ENCODE peak calls at places on chromosomes 12 and 14, in ten cellular contexts. W, D, C, X, O, H, G, U, A and Q are unnamed samples.

GRCh38 chr12:23895792-23896218 is 53.7 kb downstream of the SOX5 start:
- DNase-seq in C (no peak), A (no peak), X (no peak), H (no peak), O (no peak), W (no peak), D (no peak), U (no peak), G (no peak), Q (no peak)

GRCh38 chr12:57868870-57869609 is 22.5 kb upstream of the CTDSP2 start:
- DNase-seq in C (no peak), D (no peak), X (no peak), H (no peak), U (no peak), O (no peak), W (no peak), A (no peak), G (no peak), Q (no peak)

GRCh38 chr12:130796985-130797686 is 41.9 kb downstream of the STX2 start:
- DNase-seq in D (no peak), X (no peak), W (no peak), H (peak; percentile 7), G (no peak), C (no peak), O (no peak), A (no peak), U (no peak), Q (no peak)

GRCh38 chr12:71107976-71108749 is 49.6 kb downstream of the TSPAN8 start:
- DNase-seq in H (no peak), O (no peak), G (no peak), A (no peak), X (no peak), W (no peak), D (no peak), U (no peak), C (no peak), Q (no peak)

GRCh38 chr12:96015672-96016071 is 19.5 kb upstream of the HAL start:
- DNase-seq in G (peak; percentile 45), H (no peak), C (peak; percentile 19), O (no peak), A (no peak), X (peak; percentile 62), W (no peak), U (no peak), D (peak; percentile 25), Q (no peak)

GRCh38 chr12:46401703-46402102 is 29.1 kb upstream of the SLC38A2 start:
- DNase-seq in U (no peak), W (no peak), G (no peak), H (no peak), A (no peak), X (no peak), O (no peak), C (no peak), D (no peak), Q (no peak)

GRCh38 chr14:23569443-23570151 is 2.0 kb upstream of the AP1G2 start:
- DNase-seq in A (no peak), H (no peak), W (no peak), U (no peak), C (no peak), X (peak; percentile 52), D (peak; percentile 49), G (peak; percentile 28), O (no peak), Q (no peak)

GRCh38 chr12:52969828-52970569 is 21.1 kb downstream of the KRT18 start:
- DNase-seq in U (no peak), D (no peak), G (no peak), A (no peak), H (no peak), X (peak; percentile 96), O (no peak), C (peak; percentile 53), W (no peak), Q (no peak)

GRCh38 chr12:53643232-53643992 is 17.2 kb upstream of the ATF7 start:
- DNase-seq in H (no peak), G (no peak), U (no peak), D (no peak), W (no peak), A (no peak), O (no peak), X (no peak), C (no peak), Q (no peak)

GRCh38 chr12:19035552-19035951 is 94.0 kb upstream of the PLEKHA5 start:
- DNase-seq in H (no peak), U (no peak), O (no peak), D (no peak), A (no peak), C (no peak), W (no peak), G (no peak), X (no peak), Q (no peak)

GRCh38 chr12:105822131-105823103 is 316.3 kb downstream of the NUAK1 start:
- DNase-seq in U (no peak), D (no peak), C (no peak), H (no peak), W (no peak), G (no peak), X (no peak), A (no peak), O (no peak), Q (no peak)

GRCh38 chr12:50380761-50381325 is 15.6 kb downstream of the FAM186A start:
- DNase-seq in D (no peak), H (no peak), U (no peak), C (no peak), A (no peak), O (no peak), X (no peak), W (no peak), G (no peak), Q (no peak)

GRCh38 chr14:83974647-83975163 is 1555.2 kb upstream of the FLRT2 start:
- DNase-seq in X (no peak), H (no peak), U (no peak), O (no peak), D (no peak), A (no peak), G (no peak), W (no peak), C (no peak), Q (no peak)

GRCh38 chr14:50607181-50607580 is 47.2 kb downstream of the ATL1 start:
- DNase-seq in C (no peak), G (no peak), H (no peak), X (no peak), W (no peak), U (no peak), D (no peak), O (no peak), A (no peak), Q (no peak)

GRCh38 chr14:100142073-100143040 is 17.1 kb downstream of the DEGS2 start:
- DNase-seq in X (no peak), O (no peak), W (no peak), A (no peak), D (no peak), G (no peak), U (no peak), C (no peak), H (no peak), Q (no peak)

GRCh38 chr12:93108958-93109357 is 179.9 kb upstream of the EEA1 start:
- DNase-seq in G (no peak), D (no peak), O (no peak), C (no peak), X (no peak), H (no peak), W (no peak), A (no peak), U (no peak), Q (no peak)

GRCh38 chr14:26175659-26176058 is 422.2 kb downstream of the NOVA1 start:
- DNase-seq in O (no peak), H (no peak), U (no peak), W (no peak), C (no peak), X (no peak), G (no peak), D (no peak), A (no peak), Q (no peak)

GRCh38 chr12:32662665-32663064 is 16.4 kb upstream of the DNM1L start:
- DNase-seq in C (no peak), X (no peak), A (no peak), U (no peak), H (no peak), G (no peak), O (no peak), W (no peak), D (no peak), Q (no peak)

GRCh38 chr14:23881292-23881691 is 72.3 kb upstream of the DHRS4 start:
- DNase-seq in C (no peak), H (no peak), D (no peak), W (no peak), G (no peak), A (no peak), O (no peak), U (no peak), X (no peak), Q (no peak)

GRCh38 chr12:43776498-43776897 is 17.7 kb downstream of the IRAK4 start:
- DNase-seq in H (no peak), U (no peak), X (peak; percentile 56), G (peak; percentile 70), D (peak; percentile 40), O (no peak), W (no peak), C (peak; percentile 47), A (no peak), Q (no peak)

GRCh38 chr12:2813573-2814185 is 1.2 kb downstream of the ITFG2 start:
- DNase-seq in A (no peak), H (no peak), X (peak; percentile 78), U (no peak), D (peak; percentile 76), G (peak; percentile 87), C (peak; percentile 72), W (peak; percentile 31), O (no peak), Q (peak; percentile 57)

GRCh38 chr14:43052897-43053296 is 1446.2 kb downstream of the LRFN5 start:
- DNase-seq in W (no peak), C (no peak), U (no peak), H (no peak), O (no peak), G (no peak), D (no peak), X (no peak), A (no peak), Q (no peak)

GRCh38 chr12:116382456-116382902 is 105.0 kb upstream of the MED13L start:
- DNase-seq in X (peak; percentile 72), W (no peak), U (no peak), D (no peak), C (no peak), G (no peak), H (no peak), O (no peak), A (no peak), Q (no peak)

GRCh38 chr14:51544901-51545300 is 106.8 kb upstream of the FRMD6 start:
- DNase-seq in W (no peak), C (no peak), D (no peak), G (no peak), A (no peak), H (no peak), O (no peak), X (no peak), U (no peak), Q (no peak)

GRCh38 chr12:49767333-49767732 is 26.0 kb downstream of the TMBIM6 start:
- DNase-seq in D (no peak), X (no peak), U (no peak), C (no peak), G (peak; percentile 51), W (no peak), A (no peak), H (no peak), O (no peak), Q (no peak)

GRCh38 chr12:132376464-132376830 is 47.1 kb upstream of the GALNT9 start:
- DNase-seq in O (no peak), C (no peak), U (no peak), X (no peak), W (no peak), G (no peak), A (no peak), D (no peak), H (no peak), Q (no peak)

GRCh38 chr14:91269076-91269991 is 24.8 kb upstream of the GPR68 start:
- DNase-seq in H (no peak), D (no peak), G (no peak), X (no peak), O (no peak), A (no peak), C (no peak), W (no peak), U (no peak), Q (no peak)

GRCh38 chr14:94383777-94384176 is 4.6 kb downstream of the SERPINA1 start:
- DNase-seq in O (no peak), A (no peak), W (no peak), H (no peak), C (no peak), X (no peak), G (no peak), D (no peak), U (no peak), Q (no peak)